ENCODE peak calls at places on chromosome 10, in nine cellular contexts. One of them, this sample, is unnamed.

GRCh38 chr10:43981232-43981631 is 332.6 kb upstream of the ZNF32 start:
- DNase-seq in adipocyte: peak; percentile 26
- DNase-seq in fibroblast of lung: no peak
- DNase-seq in IMR-90: peak; percentile 65
- DNase-seq in right lobe of liver: no peak
- DNase-seq in body of pancreas: no peak
- DNase-seq in brain microvascular endothelial cell: peak; percentile 25
- DNase-seq in spleen: no peak
- DNase-seq in HepG2: no peak
- DNase-seq in this sample: no peak

GRCh38 chr10:121088524-121088923 is 237.4 kb downstream of the WDR11 start:
- DNase-seq in adipocyte: no peak
- DNase-seq in IMR-90: no peak
- DNase-seq in right lobe of liver: no peak
- DNase-seq in HepG2: no peak
- DNase-seq in body of pancreas: peak; percentile 26
- DNase-seq in fibroblast of lung: no peak
- DNase-seq in spleen: no peak
- DNase-seq in brain microvascular endothelial cell: no peak
- DNase-seq in this sample: no peak

GRCh38 chr10:127527891-127528290 is 21.2 kb upstream of the NPS start:
- DNase-seq in spleen: no peak
- DNase-seq in body of pancreas: no peak
- DNase-seq in fibroblast of lung: no peak
- DNase-seq in right lobe of liver: no peak
- DNase-seq in HepG2: no peak
- DNase-seq in IMR-90: no peak
- DNase-seq in adipocyte: no peak
- DNase-seq in brain microvascular endothelial cell: no peak
- DNase-seq in this sample: no peak

GRCh38 chr10:22505923-22506685 is 160.8 kb downstream of the SPAG6 start:
- DNase-seq in IMR-90: no peak
- DNase-seq in spleen: peak; percentile 86
- DNase-seq in fibroblast of lung: no peak
- DNase-seq in body of pancreas: peak; percentile 7
- DNase-seq in right lobe of liver: no peak
- DNase-seq in brain microvascular endothelial cell: no peak
- DNase-seq in HepG2: no peak
- DNase-seq in adipocyte: no peak
- DNase-seq in this sample: no peak

GRCh38 chr10:34528320-34528719 is 286.8 kb downstream of the PARD3 start:
- DNase-seq in HepG2: peak; percentile 41
- DNase-seq in brain microvascular endothelial cell: peak; percentile 96
- DNase-seq in adipocyte: peak; percentile 88
- DNase-seq in body of pancreas: no peak
- DNase-seq in spleen: no peak
- DNase-seq in fibroblast of lung: peak; percentile 99
- DNase-seq in IMR-90: peak; percentile 93
- DNase-seq in right lobe of liver: no peak
- DNase-seq in this sample: peak; percentile 62

GRCh38 chr10:5944389-5945202 is 32.7 kb downstream of the IL15RA start:
- DNase-seq in right lobe of liver: peak; percentile 60
- DNase-seq in brain microvascular endothelial cell: peak; percentile 98
- DNase-seq in IMR-90: peak; percentile 100
- DNase-seq in HepG2: no peak
- DNase-seq in fibroblast of lung: peak; percentile 100
- DNase-seq in body of pancreas: peak; percentile 95
- DNase-seq in adipocyte: peak; percentile 97
- DNase-seq in spleen: no peak
- DNase-seq in this sample: peak; percentile 100

GRCh38 chr10:14409247-14409646 is 78.5 kb upstream of the FRMD4A start:
- DNase-seq in adipocyte: no peak
- DNase-seq in fibroblast of lung: no peak
- DNase-seq in body of pancreas: no peak
- DNase-seq in brain microvascular endothelial cell: no peak
- DNase-seq in spleen: no peak
- DNase-seq in HepG2: no peak
- DNase-seq in IMR-90: no peak
- DNase-seq in right lobe of liver: no peak
- DNase-seq in this sample: no peak

GRCh38 chr10:22335204-22335956 is 9.9 kb upstream of the SPAG6 start:
- DNase-seq in HepG2: no peak
- DNase-seq in right lobe of liver: peak; percentile 48
- DNase-seq in brain microvascular endothelial cell: no peak
- DNase-seq in IMR-90: peak; percentile 52
- DNase-seq in body of pancreas: peak; percentile 65
- DNase-seq in adipocyte: peak; percentile 26
- DNase-seq in fibroblast of lung: peak; percentile 58
- DNase-seq in spleen: peak; percentile 90
- DNase-seq in this sample: no peak

GRCh38 chr10:28410420-28411135 is 107.7 kb upstream of the MPP7 start:
- DNase-seq in brain microvascular endothelial cell: no peak
- DNase-seq in adipocyte: no peak
- DNase-seq in fibroblast of lung: no peak
- DNase-seq in IMR-90: no peak
- DNase-seq in spleen: no peak
- DNase-seq in body of pancreas: no peak
- DNase-seq in right lobe of liver: peak; percentile 8
- DNase-seq in HepG2: peak; percentile 12
- DNase-seq in this sample: no peak

GRCh38 chr10:45179716-45180115 is 135.7 kb downstream of the OR13A1 start:
- DNase-seq in right lobe of liver: no peak
- DNase-seq in brain microvascular endothelial cell: no peak
- DNase-seq in fibroblast of lung: peak; percentile 3
- DNase-seq in IMR-90: peak; percentile 6
- DNase-seq in HepG2: no peak
- DNase-seq in adipocyte: no peak
- DNase-seq in spleen: no peak
- DNase-seq in body of pancreas: no peak
- DNase-seq in this sample: no peak

GRCh38 chr10:93152136-93152535 is 78.4 kb downstream of the CYP26A1 start:
- DNase-seq in HepG2: no peak
- DNase-seq in body of pancreas: no peak
- DNase-seq in fibroblast of lung: peak; percentile 88
- DNase-seq in adipocyte: peak; percentile 45
- DNase-seq in brain microvascular endothelial cell: peak; percentile 9
- DNase-seq in IMR-90: peak; percentile 22
- DNase-seq in spleen: no peak
- DNase-seq in right lobe of liver: no peak
- DNase-seq in this sample: peak; percentile 86

GRCh38 chr10:16606421-16606820 is 84.7 kb upstream of the C1QL3 start:
- DNase-seq in fibroblast of lung: no peak
- DNase-seq in adipocyte: no peak
- DNase-seq in right lobe of liver: no peak
- DNase-seq in brain microvascular endothelial cell: peak; percentile 14
- DNase-seq in IMR-90: peak; percentile 56
- DNase-seq in HepG2: no peak
- DNase-seq in body of pancreas: no peak
- DNase-seq in spleen: no peak
- DNase-seq in this sample: peak; percentile 12

GRCh38 chr10:1540144-1540543 is 197.2 kb downstream of the ADARB2 start:
- DNase-seq in right lobe of liver: no peak
- DNase-seq in adipocyte: no peak
- DNase-seq in IMR-90: no peak
- DNase-seq in HepG2: no peak
- DNase-seq in body of pancreas: no peak
- DNase-seq in spleen: peak; percentile 23
- DNase-seq in fibroblast of lung: no peak
- DNase-seq in brain microvascular endothelial cell: no peak
- DNase-seq in this sample: no peak

GRCh38 chr10:47092822-47093221 is 181.6 kb downstream of the PTPN20 start:
- DNase-seq in body of pancreas: peak; percentile 32
- DNase-seq in fibroblast of lung: no peak
- DNase-seq in spleen: no peak
- DNase-seq in adipocyte: no peak
- DNase-seq in right lobe of liver: no peak
- DNase-seq in IMR-90: no peak
- DNase-seq in HepG2: no peak
- DNase-seq in brain microvascular endothelial cell: no peak
- DNase-seq in this sample: no peak

GRCh38 chr10:92590623-92591549 is 2.0 kb upstream of the KIF11 start:
- DNase-seq in IMR-90: peak; percentile 69
- DNase-seq in adipocyte: peak; percentile 79
- DNase-seq in HepG2: peak; percentile 72
- DNase-seq in fibroblast of lung: peak; percentile 62
- DNase-seq in brain microvascular endothelial cell: peak; percentile 51
- DNase-seq in body of pancreas: peak; percentile 6
- DNase-seq in spleen: peak; percentile 83
- DNase-seq in right lobe of liver: no peak
- DNase-seq in this sample: no peak

GRCh38 chr10:3122486-3123205 is 49.9 kb downstream of the PITRM1 start:
- DNase-seq in fibroblast of lung: peak; percentile 20
- DNase-seq in body of pancreas: no peak
- DNase-seq in adipocyte: no peak
- DNase-seq in HepG2: no peak
- DNase-seq in spleen: no peak
- DNase-seq in IMR-90: no peak
- DNase-seq in brain microvascular endothelial cell: no peak
- DNase-seq in right lobe of liver: no peak
- DNase-seq in this sample: no peak

GRCh38 chr10:110398419-110399162 is 93.9 kb upstream of the SMNDC1 start:
- DNase-seq in IMR-90: peak; percentile 98
- DNase-seq in spleen: no peak
- DNase-seq in HepG2: peak; percentile 68
- DNase-seq in body of pancreas: peak; percentile 51
- DNase-seq in right lobe of liver: no peak
- DNase-seq in adipocyte: peak; percentile 96
- DNase-seq in fibroblast of lung: peak; percentile 90
- DNase-seq in brain microvascular endothelial cell: peak; percentile 97
- DNase-seq in this sample: peak; percentile 95

GRCh38 chr10:110944997-110945396 is 25.6 kb downstream of the SHOC2 start:
- DNase-seq in fibroblast of lung: no peak
- DNase-seq in adipocyte: peak; percentile 11
- DNase-seq in HepG2: no peak
- DNase-seq in brain microvascular endothelial cell: peak; percentile 28
- DNase-seq in body of pancreas: no peak
- DNase-seq in spleen: no peak
- DNase-seq in IMR-90: no peak
- DNase-seq in right lobe of liver: no peak
- DNase-seq in this sample: no peak

GRCh38 chr10:69709366-69709941 is 79.4 kb downstream of the FAM241B start:
- DNase-seq in HepG2: no peak
- DNase-seq in spleen: no peak
- DNase-seq in fibroblast of lung: no peak
- DNase-seq in right lobe of liver: no peak
- DNase-seq in IMR-90: no peak
- DNase-seq in body of pancreas: no peak
- DNase-seq in brain microvascular endothelial cell: no peak
- DNase-seq in adipocyte: no peak
- DNase-seq in this sample: no peak

GRCh38 chr10:69807696-69808095 is 6.0 kb downstream of the COL13A1 start:
- DNase-seq in body of pancreas: no peak
- DNase-seq in IMR-90: peak; percentile 45
- DNase-seq in adipocyte: no peak
- DNase-seq in fibroblast of lung: peak; percentile 61
- DNase-seq in HepG2: no peak
- DNase-seq in right lobe of liver: no peak
- DNase-seq in brain microvascular endothelial cell: peak; percentile 50
- DNase-seq in spleen: peak; percentile 16
- DNase-seq in this sample: no peak

GRCh38 chr10:9825491-9826018 is 1192.1 kb upstream of the CELF2 start:
- DNase-seq in IMR-90: peak; percentile 30
- DNase-seq in fibroblast of lung: peak; percentile 55
- DNase-seq in spleen: no peak
- DNase-seq in brain microvascular endothelial cell: peak; percentile 34
- DNase-seq in HepG2: no peak
- DNase-seq in adipocyte: no peak
- DNase-seq in body of pancreas: peak; percentile 49
- DNase-seq in right lobe of liver: no peak
- DNase-seq in this sample: no peak

GRCh38 chr10:71077143-71077581 is 135.2 kb upstream of the UNC5B start:
- DNase-seq in body of pancreas: no peak
- DNase-seq in fibroblast of lung: no peak
- DNase-seq in right lobe of liver: peak; percentile 37
- DNase-seq in HepG2: no peak
- DNase-seq in spleen: peak; percentile 63
- DNase-seq in brain microvascular endothelial cell: no peak
- DNase-seq in IMR-90: no peak
- DNase-seq in adipocyte: no peak
- DNase-seq in this sample: no peak

GRCh38 chr10:33927347-33927746 is 592.9 kb upstream of the NRP1 start:
- DNase-seq in adipocyte: no peak
- DNase-seq in brain microvascular endothelial cell: peak; percentile 66
- DNase-seq in HepG2: no peak
- DNase-seq in right lobe of liver: no peak
- DNase-seq in fibroblast of lung: peak; percentile 47
- DNase-seq in body of pancreas: no peak
- DNase-seq in spleen: no peak
- DNase-seq in IMR-90: no peak
- DNase-seq in this sample: no peak

GRCh38 chr10:123583639-123584418 is 82.3 kb upstream of the GPR26 start:
- DNase-seq in fibroblast of lung: peak; percentile 58
- DNase-seq in body of pancreas: peak; percentile 86
- DNase-seq in adipocyte: peak; percentile 97
- DNase-seq in IMR-90: peak; percentile 21
- DNase-seq in brain microvascular endothelial cell: peak; percentile 64
- DNase-seq in right lobe of liver: peak; percentile 67
- DNase-seq in HepG2: peak; percentile 34
- DNase-seq in spleen: peak; percentile 85
- DNase-seq in this sample: peak; percentile 41
- H3K27me3 ChIP-seq in fibroblast of lung: no peaks in the 10 kb centered on the region
- H3K27me3 ChIP-seq in body of pancreas: no peaks in the 10 kb centered on the region
- H3K27me3 ChIP-seq in adipocyte: peaks cover 49% of the 10 kb centered on the region
- H3K27me3 ChIP-seq in IMR-90: no peaks in the 10 kb centered on the region
- H3K27me3 ChIP-seq in brain microvascular endothelial cell: peaks cover 2% of the 10 kb centered on the region
- H3K27me3 ChIP-seq in right lobe of liver: no peaks in the 10 kb centered on the region
- H3K27me3 ChIP-seq in HepG2: peaks cover 15% of the 10 kb centered on the region
- H3K27me3 ChIP-seq in spleen: peaks cover 69% of the 10 kb centered on the region
- H3K27me3 ChIP-seq in this sample: peaks cover 3% of the 10 kb centered on the region

GRCh38 chr10:122565766-122566206 is 5.2 kb downstream of the DMBT1 start:
- DNase-seq in brain microvascular endothelial cell: peak; percentile 83
- DNase-seq in spleen: peak; percentile 81
- DNase-seq in right lobe of liver: peak; percentile 79
- DNase-seq in HepG2: peak; percentile 56
- DNase-seq in adipocyte: peak; percentile 94
- DNase-seq in body of pancreas: peak; percentile 88
- DNase-seq in fibroblast of lung: peak; percentile 72
- DNase-seq in IMR-90: peak; percentile 79
- DNase-seq in this sample: peak; percentile 24
- H3K4me3 ChIP-seq in brain microvascular endothelial cell: no peak overlapping the region
- H3K4me3 ChIP-seq in spleen: no peak overlapping the region
- H3K4me3 ChIP-seq in right lobe of liver: no peak overlapping the region
- H3K4me3 ChIP-seq in HepG2: no peak overlapping the region
- H3K4me3 ChIP-seq in adipocyte: peak overlapping the region; percentile 78
- H3K4me3 ChIP-seq in body of pancreas: no peak overlapping the region
- H3K4me3 ChIP-seq in fibroblast of lung: no peak overlapping the region
- H3K4me3 ChIP-seq in IMR-90: no peak overlapping the region
- H3K4me3 ChIP-seq in this sample: no peak overlapping the region

GRCh38 chr10:133335238-133336122 is 1.2 kb downstream of the CALY start:
- DNase-seq in HepG2: no peak
- DNase-seq in body of pancreas: peak; percentile 61
- DNase-seq in adipocyte: peak; percentile 74
- DNase-seq in spleen: peak; percentile 85
- DNase-seq in brain microvascular endothelial cell: peak; percentile 50
- DNase-seq in fibroblast of lung: peak; percentile 47
- DNase-seq in right lobe of liver: peak; percentile 47
- DNase-seq in IMR-90: peak; percentile 61
- DNase-seq in this sample: no peak
- H3K27me3 ChIP-seq in HepG2: peaks cover 67% of the 10 kb centered on the region
- H3K27me3 ChIP-seq in body of pancreas: no peaks in the 10 kb centered on the region
- H3K27me3 ChIP-seq in adipocyte: peaks cover 56% of the 10 kb centered on the region
- H3K27me3 ChIP-seq in spleen: peaks cover 82% of the 10 kb centered on the region
- H3K27me3 ChIP-seq in brain microvascular endothelial cell: peaks cover 30% of the 10 kb centered on the region
- H3K27me3 ChIP-seq in fibroblast of lung: peaks cover 37% of the 10 kb centered on the region
- H3K27me3 ChIP-seq in right lobe of liver: no peaks in the 10 kb centered on the region
- H3K27me3 ChIP-seq in IMR-90: peaks cover 50% of the 10 kb centered on the region
- H3K27me3 ChIP-seq in this sample: peaks cover 25% of the 10 kb centered on the region

GRCh38 chr10:113961261-113961938 is 82.3 kb upstream of the ADRB1 start:
- DNase-seq in brain microvascular endothelial cell: no peak
- DNase-seq in right lobe of liver: no peak
- DNase-seq in adipocyte: no peak
- DNase-seq in spleen: no peak
- DNase-seq in fibroblast of lung: no peak
- DNase-seq in body of pancreas: no peak
- DNase-seq in IMR-90: no peak
- DNase-seq in HepG2: no peak
- DNase-seq in this sample: no peak
- H3K4me3 ChIP-seq in brain microvascular endothelial cell: no peak overlapping the region
- H3K4me3 ChIP-seq in right lobe of liver: no peak overlapping the region
- H3K4me3 ChIP-seq in adipocyte: no peak overlapping the region
- H3K4me3 ChIP-seq in spleen: no peak overlapping the region
- H3K4me3 ChIP-seq in fibroblast of lung: no peak overlapping the region
- H3K4me3 ChIP-seq in body of pancreas: no peak overlapping the region
- H3K4me3 ChIP-seq in IMR-90: no peak overlapping the region
- H3K4me3 ChIP-seq in HepG2: no peak overlapping the region
- H3K4me3 ChIP-seq in this sample: no peak overlapping the region